ENCODE peak calls at places on chromosomes 3 and 15, in eight cellular contexts. One of them, this sample, is unnamed.

GRCh38 chr3:111616417-111617105 is 21.4 kb upstream of the ZBED2 start:
- DNase-seq in RCC 7860: no peak
- DNase-seq in fibroblast of mammary gland: no peak
- DNase-seq in cardiac muscle cell: no peak
- DNase-seq in aorta: no peak
- DNase-seq in stimulated activated naive CD4-positive, alpha-beta T cell: peak
- DNase-seq in stimulated activated CD8-positive, alpha-beta memory T cell treated with anti-CD3 and anti-CD28 coated beads, Interleukin-7, amount 100 ng/mL, for 1 hour: no peak
- DNase-seq in NCI-H2171: no peak
- DNase-seq in this sample: no peak

GRCh38 chr15:49906976-49907375 is 212.1 kb downstream of the ATP8B4 start:
- DNase-seq in RCC 7860: no peak
- DNase-seq in fibroblast of mammary gland: no peak
- DNase-seq in cardiac muscle cell: no peak
- DNase-seq in aorta: no peak
- DNase-seq in stimulated activated naive CD4-positive, alpha-beta T cell: no peak
- DNase-seq in stimulated activated CD8-positive, alpha-beta memory T cell treated with anti-CD3 and anti-CD28 coated beads, Interleukin-7, amount 100 ng/mL, for 1 hour: no peak
- DNase-seq in NCI-H2171: no peak
- DNase-seq in this sample: no peak

GRCh38 chr3:94978076-94978475 is 915.2 kb downstream of the NSUN3 start:
- DNase-seq in RCC 7860: no peak
- DNase-seq in fibroblast of mammary gland: no peak
- DNase-seq in cardiac muscle cell: no peak
- DNase-seq in aorta: no peak
- DNase-seq in stimulated activated naive CD4-positive, alpha-beta T cell: no peak
- DNase-seq in stimulated activated CD8-positive, alpha-beta memory T cell treated with anti-CD3 and anti-CD28 coated beads, Interleukin-7, amount 100 ng/mL, for 1 hour: no peak
- DNase-seq in NCI-H2171: no peak
- DNase-seq in this sample: no peak

GRCh38 chr15:83010709-83011270 is 649 bp downstream of the C15orf40 start:
- DNase-seq in RCC 7860: peak
- DNase-seq in fibroblast of mammary gland: peak
- DNase-seq in cardiac muscle cell: peak
- DNase-seq in aorta: peak
- DNase-seq in stimulated activated naive CD4-positive, alpha-beta T cell: peak
- DNase-seq in stimulated activated CD8-positive, alpha-beta memory T cell treated with anti-CD3 and anti-CD28 coated beads, Interleukin-7, amount 100 ng/mL, for 1 hour: peak
- DNase-seq in NCI-H2171: peak
- DNase-seq in this sample: peak

GRCh38 chr15:40083756-40084101 is 24.9 kb downstream of the BMF start:
- DNase-seq in RCC 7860: no peak
- DNase-seq in fibroblast of mammary gland: no peak
- DNase-seq in cardiac muscle cell: no peak
- DNase-seq in aorta: no peak
- DNase-seq in stimulated activated naive CD4-positive, alpha-beta T cell: no peak
- DNase-seq in stimulated activated CD8-positive, alpha-beta memory T cell treated with anti-CD3 and anti-CD28 coated beads, Interleukin-7, amount 100 ng/mL, for 1 hour: no peak
- DNase-seq in NCI-H2171: no peak
- DNase-seq in this sample: no peak

GRCh38 chr3:172195393-172195754 is 156.0 kb downstream of the FNDC3B start:
- DNase-seq in RCC 7860: no peak
- DNase-seq in fibroblast of mammary gland: no peak
- DNase-seq in cardiac muscle cell: no peak
- DNase-seq in aorta: no peak
- DNase-seq in stimulated activated naive CD4-positive, alpha-beta T cell: no peak
- DNase-seq in stimulated activated CD8-positive, alpha-beta memory T cell treated with anti-CD3 and anti-CD28 coated beads, Interleukin-7, amount 100 ng/mL, for 1 hour: no peak
- DNase-seq in NCI-H2171: no peak
- DNase-seq in this sample: no peak

GRCh38 chr3:135224963-135225362 is 429.9 kb downstream of the EPHB1 start:
- DNase-seq in RCC 7860: no peak
- DNase-seq in fibroblast of mammary gland: no peak
- DNase-seq in cardiac muscle cell: no peak
- DNase-seq in aorta: no peak
- DNase-seq in stimulated activated naive CD4-positive, alpha-beta T cell: no peak
- DNase-seq in stimulated activated CD8-positive, alpha-beta memory T cell treated with anti-CD3 and anti-CD28 coated beads, Interleukin-7, amount 100 ng/mL, for 1 hour: no peak
- DNase-seq in NCI-H2171: no peak
- DNase-seq in this sample: no peak

GRCh38 chr3:102471001-102471400 is 36.2 kb downstream of the ZPLD1 start:
- DNase-seq in RCC 7860: no peak
- DNase-seq in fibroblast of mammary gland: no peak
- DNase-seq in cardiac muscle cell: no peak
- DNase-seq in aorta: no peak
- DNase-seq in stimulated activated naive CD4-positive, alpha-beta T cell: no peak
- DNase-seq in stimulated activated CD8-positive, alpha-beta memory T cell treated with anti-CD3 and anti-CD28 coated beads, Interleukin-7, amount 100 ng/mL, for 1 hour: no peak
- DNase-seq in NCI-H2171: no peak
- DNase-seq in this sample: no peak

GRCh38 chr15:40258544-40258943 is 19.7 kb downstream of the PAK6 start:
- DNase-seq in RCC 7860: no peak
- DNase-seq in fibroblast of mammary gland: no peak
- DNase-seq in cardiac muscle cell: no peak
- DNase-seq in aorta: no peak
- DNase-seq in stimulated activated naive CD4-positive, alpha-beta T cell: no peak
- DNase-seq in stimulated activated CD8-positive, alpha-beta memory T cell treated with anti-CD3 and anti-CD28 coated beads, Interleukin-7, amount 100 ng/mL, for 1 hour: no peak
- DNase-seq in NCI-H2171: no peak
- DNase-seq in this sample: no peak

GRCh38 chr15:35399901-35400300 is 146.1 kb downstream of the DPH6 start:
- DNase-seq in RCC 7860: no peak
- DNase-seq in fibroblast of mammary gland: peak
- DNase-seq in cardiac muscle cell: no peak
- DNase-seq in aorta: no peak
- DNase-seq in stimulated activated naive CD4-positive, alpha-beta T cell: no peak
- DNase-seq in stimulated activated CD8-positive, alpha-beta memory T cell treated with anti-CD3 and anti-CD28 coated beads, Interleukin-7, amount 100 ng/mL, for 1 hour: no peak
- DNase-seq in NCI-H2171: no peak
- DNase-seq in this sample: no peak

GRCh38 chr15:36601497-36601932 is 22.1 kb downstream of the CDIN1 start:
- DNase-seq in RCC 7860: peak
- DNase-seq in fibroblast of mammary gland: peak
- DNase-seq in cardiac muscle cell: peak
- DNase-seq in aorta: peak
- DNase-seq in stimulated activated naive CD4-positive, alpha-beta T cell: no peak
- DNase-seq in stimulated activated CD8-positive, alpha-beta memory T cell treated with anti-CD3 and anti-CD28 coated beads, Interleukin-7, amount 100 ng/mL, for 1 hour: no peak
- DNase-seq in NCI-H2171: no peak
- DNase-seq in this sample: no peak

GRCh38 chr3:28328188-28329151 is 20.1 kb upstream of the ZCWPW2 start:
- DNase-seq in RCC 7860: peak
- DNase-seq in fibroblast of mammary gland: peak
- DNase-seq in cardiac muscle cell: peak
- DNase-seq in aorta: no peak
- DNase-seq in stimulated activated naive CD4-positive, alpha-beta T cell: peak
- DNase-seq in stimulated activated CD8-positive, alpha-beta memory T cell treated with anti-CD3 and anti-CD28 coated beads, Interleukin-7, amount 100 ng/mL, for 1 hour: no peak
- DNase-seq in NCI-H2171: no peak
- DNase-seq in this sample: no peak

GRCh38 chr3:11238880-11239279 is 33.3 kb upstream of the ATG7 start:
- DNase-seq in RCC 7860: peak
- DNase-seq in fibroblast of mammary gland: peak
- DNase-seq in cardiac muscle cell: no peak
- DNase-seq in aorta: no peak
- DNase-seq in stimulated activated naive CD4-positive, alpha-beta T cell: no peak
- DNase-seq in stimulated activated CD8-positive, alpha-beta memory T cell treated with anti-CD3 and anti-CD28 coated beads, Interleukin-7, amount 100 ng/mL, for 1 hour: no peak
- DNase-seq in NCI-H2171: no peak
- DNase-seq in this sample: no peak

GRCh38 chr15:77376770-77377169 is 43.1 kb downstream of the PEAK1 start:
- DNase-seq in RCC 7860: no peak
- DNase-seq in fibroblast of mammary gland: no peak
- DNase-seq in cardiac muscle cell: no peak
- DNase-seq in aorta: no peak
- DNase-seq in stimulated activated naive CD4-positive, alpha-beta T cell: no peak
- DNase-seq in stimulated activated CD8-positive, alpha-beta memory T cell treated with anti-CD3 and anti-CD28 coated beads, Interleukin-7, amount 100 ng/mL, for 1 hour: no peak
- DNase-seq in NCI-H2171: no peak
- DNase-seq in this sample: no peak

GRCh38 chr3:21979706-21980105 is 228.7 kb upstream of the ZNF385D start:
- DNase-seq in RCC 7860: peak
- DNase-seq in fibroblast of mammary gland: peak
- DNase-seq in cardiac muscle cell: no peak
- DNase-seq in aorta: no peak
- DNase-seq in stimulated activated naive CD4-positive, alpha-beta T cell: no peak
- DNase-seq in stimulated activated CD8-positive, alpha-beta memory T cell treated with anti-CD3 and anti-CD28 coated beads, Interleukin-7, amount 100 ng/mL, for 1 hour: no peak
- DNase-seq in NCI-H2171: no peak
- DNase-seq in this sample: no peak

GRCh38 chr3:126435456-126436315 is 40.0 kb downstream of the ZXDC start:
- DNase-seq in RCC 7860: no peak
- DNase-seq in fibroblast of mammary gland: no peak
- DNase-seq in cardiac muscle cell: no peak
- DNase-seq in aorta: no peak
- DNase-seq in stimulated activated naive CD4-positive, alpha-beta T cell: no peak
- DNase-seq in stimulated activated CD8-positive, alpha-beta memory T cell treated with anti-CD3 and anti-CD28 coated beads, Interleukin-7, amount 100 ng/mL, for 1 hour: no peak
- DNase-seq in NCI-H2171: no peak
- DNase-seq in this sample: no peak

GRCh38 chr3:71652786-71653419 is 69.4 kb upstream of the FOXP1 start:
- DNase-seq in RCC 7860: peak
- DNase-seq in fibroblast of mammary gland: peak
- DNase-seq in cardiac muscle cell: peak
- DNase-seq in aorta: no peak
- DNase-seq in stimulated activated naive CD4-positive, alpha-beta T cell: peak
- DNase-seq in stimulated activated CD8-positive, alpha-beta memory T cell treated with anti-CD3 and anti-CD28 coated beads, Interleukin-7, amount 100 ng/mL, for 1 hour: no peak
- DNase-seq in NCI-H2171: peak
- DNase-seq in this sample: peak

GRCh38 chr3:46913644-46914043 is 36.1 kb downstream of the PTH1R start:
- DNase-seq in RCC 7860: peak
- DNase-seq in fibroblast of mammary gland: peak
- DNase-seq in cardiac muscle cell: peak
- DNase-seq in aorta: peak
- DNase-seq in stimulated activated naive CD4-positive, alpha-beta T cell: no peak
- DNase-seq in stimulated activated CD8-positive, alpha-beta memory T cell treated with anti-CD3 and anti-CD28 coated beads, Interleukin-7, amount 100 ng/mL, for 1 hour: no peak
- DNase-seq in NCI-H2171: peak
- DNase-seq in this sample: no peak

GRCh38 chr15:95684693-95685115 is 645.8 kb upstream of the NR2F2 start:
- DNase-seq in RCC 7860: peak
- DNase-seq in fibroblast of mammary gland: peak
- DNase-seq in cardiac muscle cell: no peak
- DNase-seq in aorta: no peak
- DNase-seq in stimulated activated naive CD4-positive, alpha-beta T cell: no peak
- DNase-seq in stimulated activated CD8-positive, alpha-beta memory T cell treated with anti-CD3 and anti-CD28 coated beads, Interleukin-7, amount 100 ng/mL, for 1 hour: no peak
- DNase-seq in NCI-H2171: no peak
- DNase-seq in this sample: no peak

GRCh38 chr15:99104788-99105515 is at the start of gene SYNM:
- DNase-seq in RCC 7860: peak
- DNase-seq in fibroblast of mammary gland: peak
- DNase-seq in cardiac muscle cell: peak
- DNase-seq in aorta: peak
- DNase-seq in stimulated activated naive CD4-positive, alpha-beta T cell: no peak
- DNase-seq in stimulated activated CD8-positive, alpha-beta memory T cell treated with anti-CD3 and anti-CD28 coated beads, Interleukin-7, amount 100 ng/mL, for 1 hour: no peak
- DNase-seq in NCI-H2171: peak
- DNase-seq in this sample: peak

GRCh38 chr15:31309893-31310606 is 16.6 kb upstream of the KLF13 start:
- DNase-seq in RCC 7860: no peak
- DNase-seq in fibroblast of mammary gland: no peak
- DNase-seq in cardiac muscle cell: no peak
- DNase-seq in aorta: no peak
- DNase-seq in stimulated activated naive CD4-positive, alpha-beta T cell: no peak
- DNase-seq in stimulated activated CD8-positive, alpha-beta memory T cell treated with anti-CD3 and anti-CD28 coated beads, Interleukin-7, amount 100 ng/mL, for 1 hour: no peak
- DNase-seq in NCI-H2171: no peak
- DNase-seq in this sample: no peak

GRCh38 chr15:80643296-80643965 is 51.7 kb upstream of the ABHD17C start:
- DNase-seq in RCC 7860: no peak
- DNase-seq in fibroblast of mammary gland: peak
- DNase-seq in cardiac muscle cell: no peak
- DNase-seq in aorta: no peak
- DNase-seq in stimulated activated naive CD4-positive, alpha-beta T cell: no peak
- DNase-seq in stimulated activated CD8-positive, alpha-beta memory T cell treated with anti-CD3 and anti-CD28 coated beads, Interleukin-7, amount 100 ng/mL, for 1 hour: no peak
- DNase-seq in NCI-H2171: no peak
- DNase-seq in this sample: no peak

This sample was measured in NCI-H1694.